ENCODE peak calls at places on chromosomes 3 and 15, in five cellular contexts. U, T, N, G and R are unnamed samples.

GRCh38 chr3:146831657-146832056 is 226.5 kb upstream of the PLSCR5 start:
- DNase-seq in N (no peak), T (no peak), G (no peak), U (no peak), R (no peak)

GRCh38 chr3:124409650-124410275 is 320.5 kb upstream of the UMPS start:
- DNase-seq in G (peak; percentile 65), T (no peak), U (no peak), N (no peak), R (peak; percentile 51)

GRCh38 chr3:165544432-165544831 is 292.8 kb downstream of the BCHE start:
- DNase-seq in N (no peak), U (no peak), T (no peak), G (no peak), R (no peak)

GRCh38 chr3:51703776-51704510 is 2.9 kb upstream of the GRM2 start:
- DNase-seq in T (no peak), U (peak; percentile 9), N (no peak), G (no peak), R (no peak)

GRCh38 chr3:38480930-38481329 is 15.2 kb upstream of the EXOG start:
- DNase-seq in G (no peak), N (no peak), T (no peak), U (no peak), R (no peak)

GRCh38 chr3:56251343-56251945 is 216.8 kb downstream of the ERC2 start:
- DNase-seq in G (peak; percentile 75), N (peak; percentile 34), U (no peak), T (peak; percentile 63), R (no peak)

GRCh38 chr15:42724276-42724675 is 12.7 kb downstream of the CDAN1 start:
- DNase-seq in U (no peak), N (no peak), G (no peak), T (no peak), R (no peak)

GRCh38 chr15:92954578-92954977 is 54.5 kb downstream of the CHD2 start:
- DNase-seq in T (no peak), N (no peak), G (peak; percentile 43), U (no peak), R (no peak)

GRCh38 chr3:184300377-184300717 is 1.3 kb downstream of the PSMD2 start:
- DNase-seq in U (no peak), N (no peak), G (peak; percentile 27), T (no peak), R (no peak)

GRCh38 chr3:160169139-160169830 is 55.9 kb upstream of the C3orf80 start:
- DNase-seq in U (no peak), N (no peak), G (peak; percentile 74), T (peak; percentile 9), R (peak; percentile 79)

GRCh38 chr3:183265713-183266417 is 12.8 kb downstream of the B3GNT5 start:
- DNase-seq in N (peak; percentile 57), G (peak; percentile 88), U (no peak), T (no peak), R (peak; percentile 96)

GRCh38 chr15:29233566-29233965 is 36.1 kb downstream of the NSMCE3 start:
- DNase-seq in N (no peak), U (no peak), G (no peak), T (no peak), R (peak; percentile 62)

GRCh38 chr15:50945725-50946124 is 37.2 kb downstream of the AP4E1 start:
- DNase-seq in T (no peak), N (no peak), U (no peak), G (peak; percentile 48), R (no peak)

GRCh38 chr3:20729185-20729584 is 543.2 kb upstream of the SGO1 start:
- DNase-seq in N (no peak), T (no peak), G (no peak), U (no peak), R (no peak)

GRCh38 chr3:13122101-13123055 is 49.1 kb upstream of the IQSEC1 start:
- DNase-seq in N (no peak), U (no peak), G (no peak), T (no peak), R (no peak)

GRCh38 chr3:157592769-157593168 is 89.6 kb upstream of the VEPH1 start:
- DNase-seq in G (no peak), U (no peak), T (no peak), N (no peak), R (no peak)

GRCh38 chr3:187567741-187568140 is 102.5 kb downstream of the SST start:
- DNase-seq in T (no peak), N (no peak), G (peak; percentile 92), U (no peak), R (peak; percentile 90)

GRCh38 chr3:154188846-154189245 is 67.7 kb downstream of the ARHGEF26 start:
- DNase-seq in T (no peak), U (no peak), G (peak; percentile 9), N (no peak), R (no peak)